ENCODE peak calls at places on chromosomes 2 and 18, in ten cellular contexts. One of them, this sample, is unnamed.

GRCh38 chr2:64771726-64772125 is 118.0 kb upstream of the SERTAD2 start:
- DNase-seq in uterus: no peak
- DNase-seq in cardiac muscle cell: no peak
- DNase-seq in upper lobe of left lung: no peak
- DNase-seq in OCI-LY7: no peak
- DNase-seq in coronary artery: no peak
- DNase-seq in BJ: no peak
- DNase-seq in GM13976: no peak
- DNase-seq in A549: no peak
- DNase-seq in PC-3: no peak
- DNase-seq in this sample: no peak

GRCh38 chr2:39511786-39512433 is 74.8 kb upstream of the MAP4K3 start:
- DNase-seq in GM13976: no peak
- DNase-seq in upper lobe of left lung: no peak
- DNase-seq in BJ: no peak
- DNase-seq in A549: no peak
- DNase-seq in coronary artery: no peak
- DNase-seq in PC-3: no peak
- DNase-seq in cardiac muscle cell: no peak
- DNase-seq in uterus: no peak
- DNase-seq in OCI-LY7: no peak
- DNase-seq in this sample: no peak

GRCh38 chr18:47932603-47933002 is 2.1 kb upstream of the SMAD2 start:
- DNase-seq in BJ: no peak
- DNase-seq in upper lobe of left lung: peak; percentile 55
- DNase-seq in cardiac muscle cell: peak; percentile 30
- DNase-seq in GM13976: no peak
- DNase-seq in OCI-LY7: no peak
- DNase-seq in A549: peak; percentile 63
- DNase-seq in coronary artery: no peak
- DNase-seq in PC-3: no peak
- DNase-seq in uterus: no peak
- DNase-seq in this sample: no peak

GRCh38 chr2:100292022-100292580 is 30.2 kb downstream of the LONRF2 start:
- DNase-seq in GM13976: no peak
- DNase-seq in coronary artery: no peak
- DNase-seq in cardiac muscle cell: peak; percentile 26
- DNase-seq in upper lobe of left lung: peak; percentile 85
- DNase-seq in BJ: no peak
- DNase-seq in PC-3: peak; percentile 82
- DNase-seq in OCI-LY7: no peak
- DNase-seq in A549: peak; percentile 99
- DNase-seq in uterus: peak; percentile 81
- DNase-seq in this sample: peak; percentile 52

GRCh38 chr18:7919565-7919964 is 352.4 kb downstream of the PTPRM start:
- DNase-seq in PC-3: peak; percentile 51
- DNase-seq in uterus: no peak
- DNase-seq in cardiac muscle cell: no peak
- DNase-seq in GM13976: no peak
- DNase-seq in upper lobe of left lung: no peak
- DNase-seq in OCI-LY7: no peak
- DNase-seq in A549: peak; percentile 60
- DNase-seq in BJ: no peak
- DNase-seq in coronary artery: no peak
- DNase-seq in this sample: no peak

GRCh38 chr2:172427256-172427989 is at the start of gene ITGA6:
- DNase-seq in OCI-LY7: no peak
- DNase-seq in BJ: no peak
- DNase-seq in upper lobe of left lung: peak; percentile 71
- DNase-seq in uterus: peak; percentile 59
- DNase-seq in cardiac muscle cell: peak; percentile 86
- DNase-seq in A549: peak; percentile 84
- DNase-seq in GM13976: peak; percentile 69
- DNase-seq in PC-3: peak; percentile 92
- DNase-seq in coronary artery: no peak
- DNase-seq in this sample: peak; percentile 46

GRCh38 chr2:130798472-130799221 is 38.1 kb upstream of the ARHGEF4 start:
- DNase-seq in A549: no peak
- DNase-seq in BJ: no peak
- DNase-seq in PC-3: no peak
- DNase-seq in GM13976: no peak
- DNase-seq in upper lobe of left lung: no peak
- DNase-seq in coronary artery: no peak
- DNase-seq in cardiac muscle cell: peak; percentile 78
- DNase-seq in OCI-LY7: no peak
- DNase-seq in uterus: peak; percentile 50
- DNase-seq in this sample: peak; percentile 47

GRCh38 chr2:71277536-71278103 is 50.7 kb upstream of the PAIP2B start:
- DNase-seq in A549: peak; percentile 62
- DNase-seq in GM13976: peak; percentile 45
- DNase-seq in cardiac muscle cell: peak; percentile 72
- DNase-seq in uterus: no peak
- DNase-seq in BJ: no peak
- DNase-seq in OCI-LY7: peak; percentile 40
- DNase-seq in coronary artery: no peak
- DNase-seq in PC-3: peak; percentile 58
- DNase-seq in upper lobe of left lung: peak; percentile 25
- DNase-seq in this sample: no peak

GRCh38 chr2:34096552-34097171 is 497.6 kb upstream of the FAM98A start:
- DNase-seq in A549: peak; percentile 65
- DNase-seq in coronary artery: no peak
- DNase-seq in GM13976: peak; percentile 15
- DNase-seq in upper lobe of left lung: peak; percentile 28
- DNase-seq in BJ: no peak
- DNase-seq in PC-3: peak; percentile 84
- DNase-seq in uterus: no peak
- DNase-seq in OCI-LY7: peak; percentile 64
- DNase-seq in cardiac muscle cell: peak; percentile 89
- DNase-seq in this sample: peak; percentile 68

GRCh38 chr2:70516596-70516995 is 37.0 kb downstream of the TGFA start:
- DNase-seq in OCI-LY7: peak; percentile 55
- DNase-seq in upper lobe of left lung: peak; percentile 45
- DNase-seq in uterus: no peak
- DNase-seq in PC-3: peak; percentile 79
- DNase-seq in GM13976: peak; percentile 66
- DNase-seq in cardiac muscle cell: no peak
- DNase-seq in A549: peak; percentile 17
- DNase-seq in BJ: no peak
- DNase-seq in coronary artery: no peak
- DNase-seq in this sample: no peak

DNA sequence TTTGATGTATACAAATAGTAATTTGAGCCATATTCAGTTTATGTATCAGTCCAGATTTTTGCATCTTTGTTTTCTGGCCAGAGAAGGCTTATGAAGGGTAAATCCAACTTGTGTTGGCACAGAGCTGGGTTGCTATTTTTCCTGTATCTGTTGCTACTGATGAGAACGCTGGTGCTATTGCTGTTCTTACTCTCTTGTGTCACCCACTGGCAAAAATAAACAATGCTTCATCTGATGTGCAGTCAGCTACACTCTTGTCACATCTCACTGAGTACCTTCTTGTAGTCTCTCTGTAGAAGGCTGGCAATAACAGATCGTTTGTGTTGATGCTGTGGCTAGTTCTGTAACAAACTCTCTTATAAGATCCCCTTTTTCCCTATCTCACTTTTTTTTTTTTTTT is 323.4 kb downstream of the CDH19 start:
- DNase-seq in coronary artery: no peak
- DNase-seq in OCI-LY7: no peak
- DNase-seq in GM13976: no peak
- DNase-seq in cardiac muscle cell: no peak
- DNase-seq in uterus: no peak
- DNase-seq in BJ: no peak
- DNase-seq in upper lobe of left lung: no peak
- DNase-seq in PC-3: no peak
- DNase-seq in A549: no peak
- DNase-seq in this sample: no peak
- TF ChIP-seq CTCF in coronary artery: no peak
- TF ChIP-seq CTCF in OCI-LY7: no peak
- TF ChIP-seq CTCF in GM13976: no peak
- TF ChIP-seq CTCF in cardiac muscle cell: no peak
- TF ChIP-seq CTCF in uterus: no peak
- TF ChIP-seq CTCF in BJ: no peak
- TF ChIP-seq CTCF in upper lobe of left lung: no peak
- TF ChIP-seq CTCF in PC-3: no peak
- TF ChIP-seq CTCF in A549: no peak
- TF ChIP-seq CTCF in this sample: no peak

DNA sequence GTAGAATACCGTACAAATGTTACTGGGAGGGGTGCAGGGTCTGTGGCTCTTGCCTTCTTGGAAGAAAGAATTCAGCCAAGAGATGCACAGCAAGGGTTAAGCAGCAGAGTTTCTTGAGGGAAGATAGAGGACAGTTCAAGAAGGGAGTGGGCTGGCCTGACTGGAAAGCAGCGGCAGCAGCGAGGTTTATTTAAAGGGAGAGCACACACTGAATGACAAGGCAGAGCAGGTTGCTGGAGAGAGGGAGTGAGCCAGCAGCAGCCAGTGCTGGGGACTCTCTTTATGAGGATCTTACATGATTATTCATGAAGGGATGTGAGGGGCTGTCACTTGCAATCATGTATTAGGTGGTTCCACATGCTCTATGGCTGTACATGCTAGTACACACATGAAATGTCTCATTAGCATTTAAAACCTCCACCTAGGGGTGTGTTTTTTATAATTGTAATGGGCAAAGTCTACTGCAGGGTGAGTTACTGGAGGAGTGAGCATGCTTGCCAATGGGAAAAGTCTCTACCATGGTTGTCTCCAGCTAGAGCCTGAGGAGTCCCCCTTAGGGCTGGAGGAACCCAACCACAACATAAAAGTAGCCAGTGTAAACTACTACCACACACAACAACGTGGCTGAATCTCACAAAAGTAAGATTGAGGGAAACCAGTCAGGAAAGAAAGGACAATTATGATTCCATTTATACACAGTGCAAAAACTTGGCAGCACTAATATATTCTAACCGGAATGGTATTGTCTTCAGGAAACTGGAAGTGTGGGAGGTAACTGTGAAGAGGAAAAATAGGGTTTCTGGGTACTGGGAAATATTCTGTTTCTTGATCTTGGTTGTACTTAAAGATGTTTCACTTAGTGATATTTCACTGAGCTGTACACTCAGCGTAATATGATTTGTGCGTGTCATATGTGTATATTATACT is 87.6 kb upstream of the FAM110C start:
- DNase-seq in cardiac muscle cell: peak; percentile 62
- DNase-seq in PC-3: no peak
- DNase-seq in GM13976: no peak
- DNase-seq in upper lobe of left lung: no peak
- DNase-seq in uterus: no peak
- DNase-seq in A549: no peak
- DNase-seq in OCI-LY7: no peak
- DNase-seq in BJ: no peak
- DNase-seq in coronary artery: no peak
- DNase-seq in this sample: no peak
- TF ChIP-seq CTCF in cardiac muscle cell: no peak
- TF ChIP-seq CTCF in PC-3: no peak
- TF ChIP-seq CTCF in GM13976: no peak
- TF ChIP-seq CTCF in upper lobe of left lung: no peak
- TF ChIP-seq CTCF in uterus: no peak
- TF ChIP-seq CTCF in A549: no peak
- TF ChIP-seq CTCF in OCI-LY7: no peak
- TF ChIP-seq CTCF in BJ: no peak
- TF ChIP-seq CTCF in coronary artery: no peak
- TF ChIP-seq CTCF in this sample: no peak

DNA sequence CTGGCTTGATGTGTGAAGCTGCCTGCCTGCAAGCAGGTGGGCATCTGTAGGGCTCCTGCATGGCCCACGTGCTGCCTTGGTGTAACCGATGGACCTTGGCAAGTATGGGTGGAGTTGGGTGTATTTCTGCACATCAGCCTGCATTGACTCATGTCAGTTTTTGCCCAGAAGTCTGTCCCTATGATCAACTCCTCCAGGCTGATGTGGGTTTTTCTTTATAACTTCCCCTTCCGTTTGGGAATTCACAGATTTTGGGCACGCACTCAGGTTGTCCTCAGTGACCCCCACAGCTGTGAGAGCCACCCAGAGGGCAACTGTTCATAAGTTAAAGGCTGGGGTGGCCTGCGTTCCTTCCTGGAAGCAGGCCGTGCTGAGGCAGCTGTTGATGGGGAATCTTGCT is 123.3 kb downstream of the NCK2 start:
- DNase-seq in upper lobe of left lung: no peak
- DNase-seq in OCI-LY7: no peak
- DNase-seq in A549: no peak
- DNase-seq in coronary artery: peak; percentile 47
- DNase-seq in cardiac muscle cell: no peak
- DNase-seq in uterus: no peak
- DNase-seq in PC-3: no peak
- DNase-seq in GM13976: no peak
- DNase-seq in BJ: no peak
- DNase-seq in this sample: no peak
- TF ChIP-seq CTCF in upper lobe of left lung: no peak
- TF ChIP-seq CTCF in OCI-LY7: no peak
- TF ChIP-seq CTCF in A549: no peak
- TF ChIP-seq CTCF in coronary artery: no peak
- TF ChIP-seq CTCF in cardiac muscle cell: no peak
- TF ChIP-seq CTCF in uterus: no peak
- TF ChIP-seq CTCF in PC-3: no peak
- TF ChIP-seq CTCF in GM13976: no peak
- TF ChIP-seq CTCF in BJ: no peak
- TF ChIP-seq CTCF in this sample: no peak

GRCh38 chr18:10003281-10003680 is 89.5 kb downstream of the VAPA start:
- DNase-seq in cardiac muscle cell: no peak
- DNase-seq in BJ: no peak
- DNase-seq in A549: no peak
- DNase-seq in coronary artery: no peak
- DNase-seq in upper lobe of left lung: no peak
- DNase-seq in GM13976: no peak
- DNase-seq in uterus: no peak
- DNase-seq in PC-3: no peak
- DNase-seq in OCI-LY7: no peak
- DNase-seq in this sample: no peak

GRCh38 chr18:10009321-10010144 is 95.7 kb downstream of the VAPA start:
- DNase-seq in BJ: no peak
- DNase-seq in A549: no peak
- DNase-seq in PC-3: no peak
- DNase-seq in uterus: no peak
- DNase-seq in cardiac muscle cell: no peak
- DNase-seq in OCI-LY7: no peak
- DNase-seq in upper lobe of left lung: no peak
- DNase-seq in coronary artery: no peak
- DNase-seq in GM13976: no peak
- DNase-seq in this sample: no peak

GRCh38 chr18:10003866-10004265 is 90.0 kb downstream of the VAPA start:
- DNase-seq in PC-3: no peak
- DNase-seq in BJ: no peak
- DNase-seq in uterus: no peak
- DNase-seq in A549: no peak
- DNase-seq in coronary artery: no peak
- DNase-seq in OCI-LY7: no peak
- DNase-seq in GM13976: no peak
- DNase-seq in upper lobe of left lung: no peak
- DNase-seq in cardiac muscle cell: no peak
- DNase-seq in this sample: no peak

GRCh38 chr18:10008006-10008647 is 94.3 kb downstream of the VAPA start:
- DNase-seq in OCI-LY7: no peak
- DNase-seq in GM13976: no peak
- DNase-seq in A549: no peak
- DNase-seq in BJ: no peak
- DNase-seq in upper lobe of left lung: no peak
- DNase-seq in coronary artery: no peak
- DNase-seq in uterus: no peak
- DNase-seq in cardiac muscle cell: no peak
- DNase-seq in PC-3: no peak
- DNase-seq in this sample: no peak

GRCh38 chr18:10006261-10006903 is 92.6 kb downstream of the VAPA start:
- DNase-seq in BJ: no peak
- DNase-seq in A549: peak; percentile 3
- DNase-seq in uterus: no peak
- DNase-seq in GM13976: no peak
- DNase-seq in coronary artery: no peak
- DNase-seq in cardiac muscle cell: peak; percentile 59
- DNase-seq in PC-3: peak; percentile 27
- DNase-seq in upper lobe of left lung: no peak
- DNase-seq in OCI-LY7: peak; percentile 30
- DNase-seq in this sample: no peak
- TF ChIP-seq CTCF in BJ: peak; percentile 34
- TF ChIP-seq CTCF in A549: no peak
- TF ChIP-seq CTCF in uterus: no peak
- TF ChIP-seq CTCF in GM13976: no peak
- TF ChIP-seq CTCF in coronary artery: no peak
- TF ChIP-seq CTCF in cardiac muscle cell: peak; percentile 34
- TF ChIP-seq CTCF in PC-3: peak; percentile 42
- TF ChIP-seq CTCF in upper lobe of left lung: peak; percentile 17
- TF ChIP-seq CTCF in OCI-LY7: peak; percentile 45
- TF ChIP-seq CTCF in this sample: no peak

This sample was measured in mesothelial cell of epicardium.